ENCODE peak calls at places on chromosomes 5 and 9, in five cellular contexts. X is H1, L is GM23248, J is fibroblast of lung, N is astrocyte. S is an unnamed sample. For H3K4me1, the result is how much of the 10 kb centered on the place peaks cover.

GRCh38 chr5:151238303-151238741 is 14.4 kb upstream of the CCDC69 start:
- DNase-seq in L (no peak), N (no peak), X (no peak), J (no peak), S (no peak)

GRCh38 chr5:154166901-154167791 is 23.4 kb upstream of the GALNT10 start:
- DNase-seq in N (no peak), J (no peak), L (no peak), X (no peak), S (no peak)

GRCh38 chr5:37495668-37496067 is 116.5 kb downstream of the WDR70 start:
- DNase-seq in N (peak), X (no peak), J (peak), L (peak), S (no peak)

GRCh38 chr5:138874771-138875628 is at the start of gene LRRTM2:
- DNase-seq in J (peak), X (no peak), L (peak), N (peak), S (peak)

GRCh38 chr5:179265529-179266290 is 79.6 kb downstream of the ADAMTS2 start:
- DNase-seq in J (peak), L (peak), N (peak), X (no peak), S (peak)

GRCh38 chr5:96079075-96079474 is 117.4 kb upstream of the ELL2 start:
- DNase-seq in J (peak), N (peak), X (no peak), L (peak), S (no peak)

GRCh38 chr5:98492258-98492657 is 281.2 kb upstream of the RGMB start:
- DNase-seq in J (no peak), N (no peak), L (peak), X (no peak), S (no peak)

GRCh38 chr5:116144103-116144502 is 59.3 kb downstream of the COMMD10 start:
- DNase-seq in X (no peak), N (peak), J (peak), L (peak), S (no peak)

GRCh38 chr5:98016771-98017170 is 756.7 kb upstream of the RGMB start:
- DNase-seq in L (peak), N (peak), X (no peak), J (peak), S (no peak)

GRCh38 chr9:104300125-104300524 is 203.9 kb upstream of the OR13F1 start:
- DNase-seq in N (no peak), X (no peak), L (no peak), J (no peak), S (no peak)

GRCh38 chr9:96015876-96016686 is 140.6 kb downstream of the ERCC6L2 start:
- DNase-seq in N (peak), L (peak), J (no peak), X (no peak), S (no peak)

GRCh38 chr5:78972654-78973428 is 12.3 kb downstream of the ARSB start:
- DNase-seq in X (no peak), N (peak), L (peak), J (peak), S (peak)

GRCh38 chr9:72888943-72889342 is 63.9 kb downstream of the ALDH1A1 start:
- DNase-seq in L (no peak), N (no peak), J (no peak), X (no peak), S (no peak)

GRCh38 chr5:109223521-109223920 is 186.3 kb downstream of the PJA2 start:
- DNase-seq in N (no peak), L (no peak), X (no peak), J (no peak), S (no peak)

GRCh38 chr5:133667217-133667616 is 54.9 kb upstream of the FSTL4 start:
- DNase-seq in N (no peak), L (no peak), J (no peak), X (no peak), S (no peak)

GRCh38 chr5:88536146-88536545 is 267.5 kb upstream of the TMEM161B start:
- DNase-seq in N (peak), J (no peak), X (no peak), L (peak), S (no peak)

GRCh38 chr5:1728846-1729245 is 70.8 kb downstream of the MRPL36 start:
- DNase-seq in X (no peak), J (no peak), L (no peak), N (no peak), S (no peak)

GRCh38 chr5:61603211-61603908 is 271.3 kb downstream of the ZSWIM6 start:
- DNase-seq in J (no peak), N (peak), X (no peak), L (peak), S (no peak)

GRCh38 chr9:131678499-131679111 is 61.3 kb downstream of the RAPGEF1 start:
- DNase-seq in L (peak), J (peak), X (no peak), N (peak), S (peak)

GRCh38 chr9:111412280-111412679 is 71.9 kb downstream of the ECPAS start:
- DNase-seq in X (no peak), N (no peak), J (no peak), L (peak), S (no peak)

GRCh38 chr5:15763754-15764153 is 263.8 kb downstream of the FBXL7 start:
- DNase-seq in L (peak), N (no peak), J (peak), X (no peak), S (no peak)

GRCh38 chr5:181205735-181206401 is 872 bp upstream of the TRIM7 start:
- DNase-seq in L (no peak), N (peak), J (peak), X (no peak), S (peak)

GRCh38 chr5:54103871-54104270 is 206.5 kb downstream of the ARL15 start:
- DNase-seq in X (no peak), L (no peak), J (no peak), N (no peak), S (no peak)

GRCh38 chr5:4941957-4942830 is 197.9 kb upstream of the ADAMTS16 start:
- DNase-seq in N (no peak), J (no peak), X (no peak), L (peak), S (peak)

GRCh38 chr9:36036253-36036779 is 397 bp upstream of the RECK start:
- DNase-seq in N (no peak), X (no peak), L (no peak), J (no peak), S (no peak)

GRCh38 chr9:136674786-136675349 is 12.2 kb downstream of the EGFL7 start:
- DNase-seq in N (no peak), L (no peak), X (no peak), J (no peak), S (peak)

GRCh38 chr5:124596595-124597388 is 149.6 kb downstream of the ZNF608 start:
- DNase-seq in J (peak), N (peak), X (no peak), L (peak), S (peak)

GRCh38 chr9:125700791-125701190 is 6.2 kb downstream of the MAPKAP1 start:
- DNase-seq in L (peak), N (peak), J (no peak), X (no peak), S (no peak)

GRCh38 chr5:149264432-149265069 is 7.1 kb upstream of the AFAP1L1 start:
- DNase-seq in N (no peak), L (peak), J (no peak), X (peak), S (peak)

GRCh38 chr5:94429566-94429965 is 188.8 kb downstream of the KIAA0825 start:
- DNase-seq in L (no peak), X (no peak), J (no peak), N (no peak), S (no peak)

GRCh38 chr5:94432499-94432898 is 185.9 kb downstream of the KIAA0825 start:
- DNase-seq in N (peak), X (no peak), L (peak), J (peak), S (peak)

GRCh38 chr5:94431696-94432095 is 186.7 kb downstream of the KIAA0825 start:
- DNase-seq in J (no peak), N (no peak), X (no peak), L (peak), S (no peak)

DNA sequence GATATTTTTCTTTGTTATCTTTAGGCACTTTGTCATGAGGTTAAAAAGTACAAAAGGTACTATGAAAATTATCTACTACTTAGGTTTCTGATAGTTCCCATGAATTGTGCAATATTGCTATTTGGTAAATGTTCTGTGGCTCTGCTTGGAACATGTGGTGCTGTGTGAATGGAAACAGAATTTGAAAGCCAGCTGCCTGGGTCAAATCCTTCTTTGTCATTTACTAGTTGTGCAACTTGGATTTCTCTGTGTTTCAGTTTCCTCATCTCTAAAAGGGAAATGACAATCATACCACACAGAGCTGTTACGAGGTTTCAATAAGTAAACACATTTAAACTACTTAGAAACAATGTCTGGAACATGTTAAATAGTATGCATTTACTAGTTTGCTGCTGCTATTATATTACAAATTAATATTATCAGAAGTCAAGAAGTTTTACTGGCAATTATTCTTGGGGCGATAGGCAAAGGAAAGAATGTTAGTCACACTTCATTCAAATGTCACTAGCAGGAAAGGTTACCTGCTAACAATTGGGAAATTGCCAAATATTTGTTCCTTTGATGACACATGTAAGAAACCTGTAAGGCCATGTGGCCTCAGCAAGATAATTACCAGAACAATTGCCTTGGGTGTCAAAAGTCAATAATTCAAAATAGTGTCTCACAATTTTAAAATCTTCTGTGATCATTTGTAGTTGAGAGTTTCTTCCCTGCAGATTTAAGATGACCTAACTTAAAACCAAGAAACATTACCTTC is 184.8 kb downstream of the KIAA0825 start:
- DNase-seq in L (peak), X (no peak), J (peak), N (peak), S (no peak)
- H3K4me2 ChIP-seq in L (peak), X (no peak), J (no peak), N (no peak), S (no peak)

GRCh38 chr5:135977375-135977928 is 22.7 kb upstream of the LECT2 start:
- DNase-seq in N (peak), J (peak), X (peak), L (no peak), S (peak)
- H3K4me1 ChIP-seq in N (under half), J (under half), X (under half), L (under half), S (under half)

GRCh38 chr5:73793911-73794310 is 167.9 kb downstream of the ARHGEF28 start:
- DNase-seq in L (no peak), N (peak), J (no peak), X (no peak), S (no peak)
- TF ChIP-seq EZH2 in L (no peak), N (no peak), J (no peak), X (no peak), S (no peak)

DNA sequence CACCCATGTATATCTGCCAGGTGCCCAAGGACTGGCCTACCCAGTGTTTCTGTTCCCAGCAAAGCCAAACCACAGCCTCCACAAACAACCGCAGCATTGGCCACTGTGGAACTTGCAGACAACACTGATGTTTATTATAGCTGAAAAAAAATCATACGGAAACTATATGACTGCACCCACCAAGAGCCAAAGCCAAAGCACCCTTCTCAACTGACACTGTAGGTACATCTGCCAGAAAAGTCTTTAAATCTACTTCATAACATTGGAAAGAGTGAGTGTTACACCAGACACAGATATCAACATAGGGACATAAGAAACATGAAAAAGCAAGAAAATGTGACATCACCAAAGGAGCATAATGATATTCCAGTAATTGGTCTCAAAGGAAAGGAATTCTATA is 428.0 kb downstream of the PSAT1 start:
- DNase-seq in J (no peak), L (no peak), N (no peak), X (no peak), S (no peak)
- H3K4me2 ChIP-seq in J (no peak), L (no peak), N (no peak), X (no peak), S (no peak)

DNA sequence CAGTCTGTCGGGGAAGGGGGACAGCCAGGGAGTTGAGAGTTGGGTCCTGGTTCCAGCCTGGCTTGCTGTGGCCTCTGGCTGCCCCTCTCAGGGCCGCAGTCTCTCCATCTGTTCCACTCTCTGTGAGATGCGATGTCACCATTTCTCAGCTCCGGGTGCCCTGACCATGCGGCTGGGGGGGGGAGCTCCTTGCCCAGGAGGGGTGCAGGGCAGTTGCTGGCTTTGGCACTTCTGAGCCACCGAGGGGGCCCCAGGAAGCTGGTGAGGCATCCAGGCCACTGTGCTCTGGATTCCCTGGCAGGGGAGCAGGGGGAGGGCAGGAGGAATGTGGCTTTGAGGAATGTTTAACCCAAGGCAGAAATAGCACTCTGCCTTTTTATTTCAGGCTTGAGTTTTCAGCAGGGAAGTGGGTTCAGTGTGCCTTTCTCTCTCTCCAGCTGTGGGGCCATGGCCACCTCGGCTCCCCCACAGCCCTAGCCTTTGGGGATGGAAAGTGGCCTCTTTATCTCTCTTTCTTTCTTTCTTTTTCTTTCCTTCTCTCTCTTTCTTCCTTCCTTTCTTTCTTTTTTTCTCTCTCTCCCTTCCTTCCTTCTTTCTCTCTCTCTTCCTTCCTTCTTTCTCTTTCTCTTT is 11.0 kb downstream of the NCS1 start:
- DNase-seq in J (peak), L (peak), N (peak), X (no peak), S (peak)
- H3K4me1 ChIP-seq in J (under half), L (under half), N (half or more), X (under half), S (under half)

S was measured in hepatocyte.